ENCODE peak calls at places on chromosomes 13 and 19, in five cellular contexts. L is NCI-H748 treated with DMSO at 0.1 percent for 48 hours; D is EL; Y is activated CD8-positive, alpha-beta memory T cell treated with anti-CD3 and anti-CD28 coated beads, Interleukin-2, amount 50 U/mL, for 4 hours; W is central memory CD4-positive, alpha-beta T cell. Q is an unnamed sample.

GRCh38 chr19:29509456-29509855 is 16.3 kb upstream of the VSTM2B start:
- DNase-seq in Y (no peak), D (no peak), W (no peak), L (no peak), Q (no peak)

GRCh38 chr19:54128441-54128725 is 9.2 kb upstream of the CNOT3 start:
- DNase-seq in L (no peak), W (no peak), Y (no peak), D (no peak), Q (no peak)

GRCh38 chr19:13693933-13694332 is 70.4 kb upstream of the MRI1 start:
- DNase-seq in D (no peak), Y (no peak), W (no peak), L (peak), Q (no peak)

GRCh38 chr13:64453831-64454230 is 2776.3 kb downstream of the PCDH9 start:
- DNase-seq in Y (no peak), D (peak), W (no peak), L (no peak), Q (no peak)

GRCh38 chr19:19490247-19490968 is 24.9 kb downstream of the TSSK6 start:
- DNase-seq in W (peak), L (peak), Y (peak), D (peak), Q (peak)

GRCh38 chr13:100836696-100837095 is 162.1 kb upstream of the TMTC4 start:
- DNase-seq in W (no peak), L (no peak), D (peak), Y (no peak), Q (no peak)

GRCh38 chr13:113099142-113099541 is 6.4 kb upstream of the F7 start:
- DNase-seq in W (no peak), L (no peak), Y (no peak), D (no peak), Q (no peak)

GRCh38 chr13:78382481-78382880 is 220.9 kb downstream of the POU4F1 start:
- DNase-seq in W (no peak), L (no peak), D (no peak), Y (no peak), Q (no peak)

GRCh38 chr19:36488816-36489138 is 584 bp downstream of the ZNF566 start:
- DNase-seq in W (no peak), L (peak), Y (peak), D (peak), Q (peak)